ENCODE peak calls at places on chromosomes 2 and 18, in five cellular contexts. R is HS-5, H is Kasumi-1, E is ovary, Y is HFFc6. A is an unnamed sample.

GRCh38 chr2:217947341-217948316 is 55.2 kb downstream of the TNS1 start:
- DNase-seq in R (no peak), H (no peak), E (peak; percentile 16), Y (no peak), A (no peak)

GRCh38 chr18:7931763-7932162 is 364.6 kb downstream of the PTPRM start:
- DNase-seq in R (no peak), H (no peak), E (no peak), Y (no peak), A (no peak)

GRCh38 chr18:47898055-47898454 is 32.4 kb downstream of the SMAD2 start:
- DNase-seq in R (no peak), H (no peak), E (no peak), Y (no peak), A (no peak)

GRCh38 chr2:178920916-178921513 is 113.8 kb upstream of the TTN start:
- DNase-seq in R (no peak), H (no peak), E (no peak), Y (no peak), A (no peak)

GRCh38 chr2:31378389-31378788 is 36.2 kb downstream of the XDH start:
- DNase-seq in R (no peak), H (no peak), E (no peak), Y (no peak), A (no peak)

GRCh38 chr2:99818842-99819241 is 323.5 kb downstream of the AFF3 start:
- DNase-seq in R (no peak), H (peak; percentile 23), E (no peak), Y (no peak), A (no peak)

GRCh38 chr2:146489386-146489785 is 1355.4 kb upstream of the ACVR2A start:
- DNase-seq in R (peak; percentile 5), H (no peak), E (no peak), Y (no peak), A (no peak)

GRCh38 chr18:78758496-78758895 is 221.1 kb upstream of the SALL3 start:
- DNase-seq in R (no peak), H (no peak), E (no peak), Y (no peak), A (no peak)

GRCh38 chr2:168220971-168221819 is 26.2 kb downstream of the STK39 start:
- DNase-seq in R (no peak), H (no peak), E (no peak), Y (no peak), A (no peak)

GRCh38 chr2:106581276-106581675 is 94.1 kb downstream of the CD8B2 start:
- DNase-seq in R (no peak), H (no peak), E (no peak), Y (no peak), A (no peak)

GRCh38 chr18:49656098-49656591 is 94.3 kb downstream of the LIPG start:
- DNase-seq in R (no peak), H (no peak), E (no peak), Y (peak; percentile 64), A (no peak)

GRCh38 chr2:10410001-10410671 is 38.0 kb downstream of the ODC1 start:
- DNase-seq in R (no peak), H (peak; percentile 76), E (no peak), Y (no peak), A (no peak)

GRCh38 chr2:211928186-211928585 is 610.4 kb downstream of the ERBB4 start:
- DNase-seq in R (no peak), H (no peak), E (no peak), Y (no peak), A (no peak)

GRCh38 chr18:51149605-51150429 is 47.7 kb downstream of the MEX3C start:
- DNase-seq in R (no peak), H (no peak), E (no peak), Y (peak; percentile 58), A (peak; percentile 32)

GRCh38 chr18:46393961-46394360 is 263.1 kb downstream of the LOXHD1 start:
- DNase-seq in R (no peak), H (no peak), E (no peak), Y (no peak), A (no peak)

GRCh38 chr2:233424028-233424951 is 70.0 kb downstream of the DGKD start:
- DNase-seq in R (no peak), H (no peak), E (no peak), Y (no peak), A (no peak)

GRCh38 chr18:22556271-22556990 is 138.7 kb upstream of the CTAGE1 start:
- DNase-seq in R (no peak), H (no peak), E (peak; percentile 54), Y (no peak), A (no peak)

GRCh38 chr18:78459646-78460045 is 520.0 kb upstream of the SALL3 start:
- DNase-seq in R (no peak), H (no peak), E (no peak), Y (no peak), A (no peak)

GRCh38 chr2:231391981-231392380 is 3.5 kb upstream of the B3GNT7 start:
- DNase-seq in R (no peak), H (no peak), E (no peak), Y (no peak), A (no peak)

GRCh38 chr2:220127857-220128256 is 500.4 kb downstream of the SLC4A3 start:
- DNase-seq in R (no peak), H (no peak), E (no peak), Y (no peak), A (no peak)

GRCh38 chr2:15976334-15976733 is 36.0 kb downstream of the MYCN start:
- DNase-seq in R (no peak), H (no peak), E (no peak), Y (no peak), A (no peak)

GRCh38 chr2:231737761-231738160 is 29.4 kb downstream of the PTMA start:
- DNase-seq in R (no peak), H (no peak), E (no peak), Y (no peak), A (no peak)

GRCh38 chr2:197140045-197140444 is 170.5 kb downstream of the ANKRD44 start:
- DNase-seq in R (no peak), H (no peak), E (no peak), Y (no peak), A (no peak)

GRCh38 chr2:127681976-127682857 is 6.9 kb upstream of the LIMS2 start:
- DNase-seq in R (no peak), H (no peak), E (no peak), Y (no peak), A (peak; percentile 1)

GRCh38 chr18:61892683-61893303 is at the start of gene RNF152:
- DNase-seq in R (no peak), H (peak; percentile 58), E (peak; percentile 50), Y (no peak), A (peak; percentile 34)

GRCh38 chr2:170530284-170530745 is 184.8 kb upstream of the SP5 start:
- DNase-seq in R (no peak), H (no peak), E (peak; percentile 84), Y (no peak), A (peak; percentile 29)

GRCh38 chr2:152825834-152826233 is 107.4 kb downstream of the ARL6IP6 start:
- DNase-seq in R (peak; percentile 30), H (no peak), E (no peak), Y (peak; percentile 63), A (no peak)

GRCh38 chr2:207156451-207157161 is 9.1 kb downstream of the KLF7 start:
- DNase-seq in R (no peak), H (no peak), E (no peak), Y (no peak), A (no peak)

GRCh38 chr2:30190637-30191036 is 40.7 kb upstream of the LBH start:
- DNase-seq in R (no peak), H (no peak), E (no peak), Y (no peak), A (no peak)

GRCh38 chr2:187519419-187520120 is 34.7 kb downstream of the TFPI start:
- DNase-seq in R (no peak), H (no peak), E (no peak), Y (no peak), A (no peak)

GRCh38 chr18:77369644-77370043 is 120.0 kb downstream of the GALR1 start:
- DNase-seq in R (no peak), H (no peak), E (no peak), Y (no peak), A (no peak)

A was measured in AG08396.